ENCODE peak calls at places on chromosomes 7 and 10, in seven cellular contexts. R is amniotic stem cell; V is stimulated activated CD4-positive, alpha-beta T cell treated with anti-CD3 and anti-CD28 coated beads, Interleukin-4, amount 100 ng/mL, for 4 hours; N is GM10248; W is NT2/D1; Z is activated CD8-positive, alpha-beta memory T cell treated with anti-CD3 and anti-CD28 coated beads for 48 hours; D is caudate nucleus. T is an unnamed sample.

GRCh38 chr10:79280956-79281355 is 66.3 kb upstream of the PPIF start:
- DNase-seq in D (no peak), W (no peak), Z (no peak), N (no peak), V (no peak), R (no peak), T (no peak)

GRCh38 chr10:26503911-26504310 is 65.8 kb downstream of the APBB1IP start:
- DNase-seq in V (no peak), Z (no peak), W (peak), N (no peak), R (no peak), D (no peak), T (no peak)

GRCh38 chr7:767580-767940 is 40.5 kb upstream of the PRKAR1B start:
- DNase-seq in D (no peak), V (peak), R (no peak), Z (no peak), W (no peak), N (no peak), T (no peak)

GRCh38 chr7:151756076-151756731 is 120.7 kb downstream of the PRKAG2 start:
- DNase-seq in V (peak), Z (peak), D (no peak), W (no peak), N (peak), R (no peak), T (no peak)

GRCh38 chr10:102674566-102674965 is 30.3 kb downstream of the TRIM8 start:
- DNase-seq in V (no peak), W (no peak), D (no peak), Z (no peak), N (peak), R (no peak), T (no peak)

GRCh38 chr7:152341039-152341913 is 94.5 kb downstream of the KMT2C start:
- DNase-seq in V (no peak), W (no peak), D (no peak), Z (no peak), N (no peak), R (peak), T (no peak)

GRCh38 chr10:58919927-58920654 is 256.4 kb upstream of the PHYHIPL start:
- DNase-seq in W (peak), R (peak), V (no peak), D (no peak), Z (no peak), N (no peak), T (no peak)

GRCh38 chr7:90271753-90272152 is 26.8 kb downstream of the CFAP69 start:
- DNase-seq in V (no peak), Z (no peak), W (no peak), D (no peak), R (no peak), N (no peak), T (no peak)

GRCh38 chr10:33039167-33039566 is 81.1 kb upstream of the ITGB1 start:
- DNase-seq in N (no peak), V (no peak), D (no peak), R (no peak), W (peak), Z (no peak), T (no peak)

GRCh38 chr10:48613015-48613414 is 8.1 kb upstream of the ARHGAP22 start:
- DNase-seq in N (no peak), Z (no peak), R (no peak), W (no peak), D (no peak), V (no peak), T (no peak)

GRCh38 chr10:106083572-106083971 is 1080.9 kb downstream of the SORCS1 start:
- DNase-seq in R (no peak), W (no peak), D (no peak), Z (no peak), V (no peak), N (no peak), T (no peak)

GRCh38 chr10:101843032-101843991 is at the start of gene KCNIP2:
- DNase-seq in D (peak), R (no peak), N (peak), W (peak), V (peak), Z (no peak), T (peak)

GRCh38 chr10:13784067-13784466 is 197.3 kb downstream of the PRPF18 start:
- DNase-seq in N (peak), V (peak), Z (no peak), R (no peak), W (no peak), D (no peak), T (no peak)

GRCh38 chr7:115297651-115298050 is 375.8 kb downstream of the MDFIC start:
- DNase-seq in W (no peak), N (no peak), Z (no peak), R (no peak), V (no peak), D (no peak), T (no peak)

GRCh38 chr7:74430961-74431466 is 22.7 kb upstream of the GTF2IRD1 start:
- DNase-seq in D (no peak), N (no peak), V (no peak), R (no peak), Z (no peak), W (no peak), T (no peak)

GRCh38 chr10:110137142-110137545 is 70.3 kb upstream of the MXI1 start:
- DNase-seq in D (no peak), W (no peak), Z (no peak), R (peak), V (no peak), N (peak), T (no peak)

GRCh38 chr7:104972510-104972909 is 41.5 kb upstream of the KMT2E start:
- DNase-seq in D (no peak), R (peak), Z (no peak), V (no peak), W (no peak), N (no peak), T (no peak)

GRCh38 chr7:28768577-28769147 is 189.5 kb downstream of the TRIL start:
- DNase-seq in R (no peak), W (no peak), D (no peak), N (no peak), Z (no peak), V (no peak), T (no peak)

GRCh38 chr7:55241958-55242357 is 123.2 kb upstream of the LANCL2 start:
- DNase-seq in W (no peak), N (no peak), D (no peak), R (no peak), Z (no peak), V (no peak), T (no peak)

GRCh38 chr7:54811016-54811924 is 52.3 kb upstream of the SEC61G start:
- DNase-seq in V (no peak), W (no peak), D (no peak), R (peak), N (no peak), Z (no peak), T (no peak)

GRCh38 chr7:82443801-82444219 is 233 bp upstream of the CACNA2D1 start:
- DNase-seq in Z (no peak), N (no peak), R (peak), W (peak), V (no peak), D (peak), T (peak)

GRCh38 chr10:51706225-51706624 is 6.8 kb upstream of the CSTF2T start:
- DNase-seq in Z (no peak), D (no peak), R (no peak), N (no peak), V (no peak), W (no peak), T (peak)

GRCh38 chr10:102408728-102409603 is 9.6 kb downstream of the PSD start:
- DNase-seq in W (no peak), V (peak), Z (no peak), N (peak), D (peak), R (no peak), T (no peak)

GRCh38 chr7:5425507-5426225 is 2.0 kb upstream of the TNRC18 start:
- DNase-seq in R (peak), V (no peak), W (peak), N (no peak), Z (no peak), D (peak), T (peak)

GRCh38 chr7:115941703-115942268 is 88.8 kb downstream of the TFEC start:
- DNase-seq in R (no peak), Z (no peak), V (no peak), N (no peak), D (no peak), W (no peak), T (no peak)

GRCh38 chr10:102579206-102579790 is 65.0 kb upstream of the TRIM8 start:
- DNase-seq in Z (no peak), W (no peak), D (no peak), R (no peak), V (no peak), N (no peak), T (no peak)

GRCh38 chr7:55306331-55306730 is 58.8 kb upstream of the LANCL2 start:
- DNase-seq in R (no peak), N (no peak), D (no peak), V (no peak), Z (no peak), W (no peak), T (no peak)

GRCh38 chr7:87151002-87151505 is 1.2 kb upstream of the DMTF1 start:
- DNase-seq in D (no peak), N (no peak), R (no peak), Z (no peak), V (no peak), W (no peak), T (no peak)

GRCh38 chr10:71093531-71093930 is 118.8 kb upstream of the UNC5B start:
- DNase-seq in Z (no peak), R (no peak), W (no peak), N (no peak), V (no peak), D (no peak), T (no peak)

T was measured in left ventricle myocardium superior.